ENCODE peak calls at places on chromosomes 7 and 10, in five cellular contexts. T, L, E, P and I are unnamed samples.

GRCh38 chr10:125083576-125083920 is 76.8 kb downstream of the CTBP2 start:
- DNase-seq in L (peak; percentile 65), T (no peak), P (no peak), E (no peak), I (no peak)

GRCh38 chr7:128110641-128111365 is 79.6 kb upstream of the LRRC4 start:
- DNase-seq in T (no peak), L (no peak), P (no peak), E (no peak), I (no peak)

GRCh38 chr7:127828843-127829502 is 177.0 kb downstream of the SND1 start:
- DNase-seq in E (no peak), L (no peak), T (no peak), P (no peak), I (no peak)

GRCh38 chr10:101941871-101942270 is 98.3 kb upstream of the KCNIP2 start:
- DNase-seq in P (no peak), E (no peak), L (no peak), T (no peak), I (no peak)

GRCh38 chr7:87370660-87371180 is 25.3 kb downstream of the CROT start:
- DNase-seq in L (no peak), P (no peak), T (no peak), E (no peak), I (no peak)

GRCh38 chr10:132714096-132714721 is 71.7 kb downstream of the NKX6-2 start:
- DNase-seq in T (no peak), L (no peak), P (peak; percentile 59), E (peak; percentile 72), I (no peak)

GRCh38 chr7:13851756-13852155 is 137.7 kb downstream of the ETV1 start:
- DNase-seq in T (no peak), P (peak; percentile 34), E (no peak), L (no peak), I (no peak)

GRCh38 chr10:36455481-36456119 is 669.8 kb upstream of the ANKRD30A start:
- DNase-seq in P (no peak), T (no peak), E (no peak), L (no peak), I (no peak)

GRCh38 chr10:3494131-3494878 is 290.7 kb downstream of the KLF6 start:
- DNase-seq in T (no peak), P (peak; percentile 18), L (no peak), E (no peak), I (no peak)

GRCh38 chr10:63281967-63282366 is 148.8 kb downstream of the NRBF2 start:
- DNase-seq in E (no peak), L (no peak), T (no peak), P (no peak), I (no peak)

GRCh38 chr7:17109017-17109416 is 189.4 kb upstream of the AHR start:
- DNase-seq in P (no peak), T (no peak), L (no peak), E (no peak), I (no peak)

DNA sequence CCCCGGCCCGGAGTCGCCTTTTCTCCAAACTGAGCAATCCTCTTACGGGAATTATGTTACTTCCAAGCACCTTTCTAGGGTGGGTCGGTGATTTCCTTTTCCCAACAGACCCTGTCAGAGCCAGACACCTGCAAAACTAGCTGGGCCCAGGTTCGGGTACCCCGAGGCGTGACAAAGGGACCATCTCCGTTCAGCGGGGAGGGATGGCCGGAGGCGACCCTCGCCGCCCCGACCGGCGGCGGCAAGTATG is 445 bp downstream of the PPA1 start:
- DNase-seq in P (no peak), E (no peak), T (no peak), L (no peak), I (no peak)
- H3K4me3 ChIP-seq in P (peak overlapping the region; percentile 96), E (peak overlapping the region; percentile 94), T (peak overlapping the region; percentile 95), L (peak overlapping the region; percentile 98), I (peak overlapping the region; percentile 73)

DNA sequence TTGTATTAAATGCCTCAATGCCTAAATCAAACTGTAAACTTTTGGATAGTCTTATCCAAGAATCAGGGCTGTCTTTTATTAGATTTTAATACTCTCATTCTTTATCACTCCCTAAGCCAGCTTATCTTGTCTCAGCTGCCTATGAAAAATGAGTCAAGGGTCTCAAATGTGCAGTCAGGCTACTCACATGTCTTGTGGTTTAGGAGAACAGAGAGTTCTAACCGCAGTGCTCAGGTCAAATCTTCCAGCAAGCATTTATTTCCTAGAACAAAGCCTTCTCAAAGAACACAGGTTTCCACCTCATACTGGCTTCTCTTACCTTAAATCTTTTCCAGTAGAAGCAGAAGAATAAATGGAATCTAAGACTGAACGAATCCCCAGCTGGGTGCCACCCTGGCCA is 23.5 kb downstream of the HTR5A start:
- DNase-seq in E (no peak), L (no peak), P (no peak), T (no peak), I (no peak)
- TF ChIP-seq POLR2AphosphoS5 in E (no peak), L (no peak), P (no peak), T (no peak), I (no peak)

GRCh38 chr7:151706568-151707469 is 170.1 kb downstream of the PRKAG2 start:
- DNase-seq in T (no peak), E (no peak), L (no peak), P (no peak), I (no peak)

GRCh38 chr7:151704969-151705743 is 171.8 kb downstream of the PRKAG2 start:
- DNase-seq in T (no peak), P (peak; percentile 66), L (no peak), E (no peak), I (no peak)

GRCh38 chr7:151704284-151704968 is 172.5 kb downstream of the PRKAG2 start:
- DNase-seq in L (no peak), E (no peak), P (no peak), T (no peak), I (no peak)

GRCh38 chr7:151707757-151708156 is 169.2 kb downstream of the PRKAG2 start:
- DNase-seq in L (no peak), P (no peak), T (no peak), E (no peak), I (no peak)

DNA sequence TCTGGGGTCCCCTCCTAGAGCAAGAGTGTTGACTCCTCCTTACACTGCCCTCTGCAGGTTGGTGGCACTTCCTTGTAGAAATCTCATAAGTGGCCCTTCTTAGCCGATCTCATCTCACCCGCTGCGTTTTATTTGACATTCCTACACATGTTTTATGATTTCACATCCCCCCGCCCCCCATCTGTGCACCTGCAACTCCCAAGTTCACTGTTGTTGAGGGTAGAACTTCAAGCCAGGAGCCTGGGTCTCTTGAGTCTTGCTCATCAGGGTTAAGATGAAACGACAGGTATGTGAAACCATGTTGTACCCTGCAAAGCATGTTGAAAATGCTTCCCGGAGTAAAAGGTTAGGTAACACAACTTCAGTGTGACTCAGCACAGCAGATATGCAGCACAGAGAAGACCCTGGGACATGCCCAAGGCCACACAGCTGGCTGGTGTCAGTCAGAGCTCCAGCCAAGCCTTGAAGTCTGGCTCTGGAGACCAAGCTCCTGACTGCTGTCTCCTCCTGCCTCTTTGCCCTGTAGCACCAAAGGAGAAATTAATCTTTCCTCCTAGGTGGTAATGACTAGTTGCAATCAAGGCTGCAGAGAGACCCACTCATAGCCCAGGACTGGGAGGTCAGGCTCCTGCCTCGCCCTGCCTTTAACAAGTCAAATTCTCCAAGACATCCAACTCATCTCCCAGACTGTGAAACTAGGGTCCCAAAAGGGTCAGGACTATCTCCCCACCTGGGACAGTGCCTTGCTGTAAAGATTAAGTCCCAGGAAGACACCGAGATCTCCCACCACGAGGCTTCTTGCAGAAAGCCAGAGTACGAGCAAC is 171.0 kb downstream of the PRKAG2 start:
- DNase-seq in P (peak; percentile 80), T (peak; percentile 56), L (no peak), E (no peak), I (no peak)
- H3K4me1 ChIP-seq in P (no peaks in the 10 kb centered on the region), T (peaks cover 5% of the 10 kb centered on the region), L (peaks cover 20% of the 10 kb centered on the region), E (peaks cover 20% of the 10 kb centered on the region), I (no peaks in the 10 kb centered on the region)

DNA sequence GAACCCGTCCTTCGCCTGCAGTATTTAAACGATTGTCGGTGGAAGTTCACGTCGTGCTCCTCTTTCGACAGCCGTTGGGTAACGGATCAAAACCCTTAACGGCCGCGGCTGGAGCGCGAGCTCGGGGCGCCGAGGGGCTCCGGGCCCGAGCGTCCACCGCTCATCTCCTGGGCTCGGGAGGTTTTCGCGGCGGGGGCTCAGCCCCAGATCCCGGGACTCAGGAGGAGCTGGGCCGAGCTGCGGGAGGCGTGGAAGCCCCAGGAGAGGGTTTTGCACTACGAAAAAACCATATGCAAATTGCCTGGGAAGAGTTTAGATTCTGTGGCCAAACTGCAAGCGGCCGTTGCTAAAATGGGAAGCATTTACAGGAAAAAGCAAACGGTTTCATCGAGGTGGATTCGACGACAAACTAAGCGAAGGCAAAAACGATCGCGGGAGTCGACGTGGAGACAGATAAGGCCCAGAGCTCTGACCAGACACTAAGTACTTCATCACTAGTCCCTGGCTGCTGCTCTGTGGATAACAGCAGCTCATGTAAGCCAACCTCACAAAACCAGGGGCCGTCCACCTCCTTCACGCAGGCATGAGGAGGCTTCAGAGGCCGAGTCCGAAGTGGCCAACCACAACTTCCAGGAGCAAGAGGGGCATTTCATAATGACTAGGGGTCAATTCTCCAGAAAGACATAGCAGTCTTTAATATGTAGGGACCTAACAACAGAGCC is 129.7 kb downstream of the MARCHF5 start:
- DNase-seq in T (no peak), L (no peak), P (peak; percentile 69), E (peak; percentile 81), I (no peak)
- H3K4me3 ChIP-seq in T (no peak overlapping the region), L (no peak overlapping the region), P (peak overlapping the region; percentile 59), E (peak overlapping the region; percentile 39), I (peak overlapping the region; percentile 4)

GRCh38 chr7:150716368-150716767 is at the start of gene GIMAP1:
- DNase-seq in T (no peak), P (no peak), L (no peak), E (no peak), I (no peak)
- TF ChIP-seq POLR2AphosphoS5 in T (no peak), P (no peak), L (no peak), E (peak; percentile 58), I (peak; percentile 22)

DNA sequence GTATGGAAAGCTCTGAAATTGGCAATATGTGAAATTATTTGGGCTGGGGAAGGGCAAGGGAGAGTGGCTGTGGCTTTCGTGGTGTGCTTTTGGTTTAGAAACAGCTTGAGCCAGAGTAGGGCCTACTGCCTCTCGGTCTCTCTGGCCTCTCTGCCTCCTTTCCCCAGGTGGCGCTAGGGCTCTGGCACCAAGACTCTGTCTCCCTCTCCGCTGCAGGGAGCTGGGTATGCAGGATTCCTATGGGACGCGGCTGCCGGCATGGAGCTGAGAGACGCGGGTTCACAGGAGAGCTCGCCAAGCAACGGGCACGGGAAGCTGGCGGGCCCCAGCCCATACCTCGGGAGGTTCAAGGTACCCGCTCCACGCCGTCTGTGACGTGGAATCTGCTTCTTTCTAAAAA is 105.2 kb upstream of the ANLN start:
- DNase-seq in T (no peak), E (peak; percentile 72), L (no peak), P (peak; percentile 63), I (no peak)
- H3K4me1 ChIP-seq in T (peaks cover 41% of the 10 kb centered on the region), E (peaks cover 46% of the 10 kb centered on the region), L (peaks cover 95% of the 10 kb centered on the region), P (peaks cover 50% of the 10 kb centered on the region), I (peaks cover 7% of the 10 kb centered on the region)